ENCODE peak calls at places on chromosomes 5 and 9, in four cellular contexts. U is AG10803, H is BE2C, L is PC-3. K is an unnamed sample.

GRCh38 chr9:116877072-116877471 is 190.0 kb downstream of the TRIM32 start:
- DNase-seq in U (no peak), H (no peak), L (no peak), K (no peak)

GRCh38 chr5:154653418-154653763 is 101.8 kb upstream of the LARP1 start:
- DNase-seq in U (no peak), H (peak), L (no peak), K (no peak)

GRCh38 chr5:16754621-16755020 is 137.8 kb upstream of the RETREG1 start:
- DNase-seq in U (no peak), H (no peak), L (no peak), K (no peak)

GRCh38 chr9:111937781-111938426 is 41.3 kb downstream of the UGCG start:
- DNase-seq in U (peak), H (no peak), L (no peak), K (peak)

GRCh38 chr5:175328176-175328575 is 115.8 kb downstream of the DRD1 start:
- DNase-seq in U (no peak), H (no peak), L (no peak), K (no peak)

GRCh38 chr9:99294850-99295461 is 72.9 kb downstream of the SEC61B start:
- DNase-seq in U (no peak), H (no peak), L (no peak), K (no peak)

GRCh38 chr9:136284311-136284710 is 19.6 kb downstream of the CCDC187 start:
- DNase-seq in U (no peak), H (no peak), L (no peak), K (no peak)

GRCh38 chr5:69078921-69079537 is 14.8 kb upstream of the SLC30A5 start:
- DNase-seq in U (no peak), H (no peak), L (peak), K (no peak)

GRCh38 chr5:92695123-92696084 is 885.6 kb downstream of the NR2F1-AS1 start:
- DNase-seq in U (no peak), H (no peak), L (no peak), K (no peak)

GRCh38 chr5:122908662-122909061 is 63.2 kb downstream of the SNX24 start:
- DNase-seq in U (peak), H (no peak), L (no peak), K (no peak)
- TF ChIP-seq CTCF in U (peak), H (peak), L (no peak), K (no peak)

GRCh38 chr5:173630724-173631365 is 14.4 kb upstream of the BOD1 start:
- DNase-seq in U (no peak), H (no peak), L (no peak), K (no peak)

GRCh38 chr5:173628501-173628900 is 12.1 kb upstream of the BOD1 start:
- DNase-seq in U (no peak), H (no peak), L (no peak), K (no peak)

GRCh38 chr5:173631478-173631877 is 15.0 kb upstream of the BOD1 start:
- DNase-seq in U (no peak), H (no peak), L (no peak), K (no peak)

GRCh38 chr5:173627860-173628392 is 11.5 kb upstream of the BOD1 start:
- DNase-seq in U (no peak), H (no peak), L (no peak), K (no peak)

GRCh38 chr5:173629628-173630027 is 13.2 kb upstream of the BOD1 start:
- DNase-seq in U (no peak), H (peak), L (no peak), K (peak)
- TF ChIP-seq CTCF in U (peak), H (peak), L (peak), K (peak)

GRCh38 chr9:108691614-108692013 is 164.2 kb downstream of the ACTL7B start:
- DNase-seq in U (no peak), H (no peak), L (peak), K (no peak)
- TF ChIP-seq CTCF in U (no peak), H (no peak), L (no peak), K (no peak)

GRCh38 chr9:129102095-129102525 is 8.5 kb downstream of the CRAT start:
- DNase-seq in U (no peak), H (no peak), L (no peak), K (no peak)

GRCh38 chr9:129104051-129104450 is 6.5 kb downstream of the CRAT start:
- DNase-seq in U (no peak), H (no peak), L (no peak), K (no peak)

GRCh38 chr9:129103595-129103965 is 7.0 kb downstream of the CRAT start:
- DNase-seq in U (no peak), H (no peak), L (no peak), K (no peak)

GRCh38 chr9:129101279-129101678 is 9.3 kb downstream of the CRAT start:
- DNase-seq in U (no peak), H (no peak), L (no peak), K (no peak)

DNA sequence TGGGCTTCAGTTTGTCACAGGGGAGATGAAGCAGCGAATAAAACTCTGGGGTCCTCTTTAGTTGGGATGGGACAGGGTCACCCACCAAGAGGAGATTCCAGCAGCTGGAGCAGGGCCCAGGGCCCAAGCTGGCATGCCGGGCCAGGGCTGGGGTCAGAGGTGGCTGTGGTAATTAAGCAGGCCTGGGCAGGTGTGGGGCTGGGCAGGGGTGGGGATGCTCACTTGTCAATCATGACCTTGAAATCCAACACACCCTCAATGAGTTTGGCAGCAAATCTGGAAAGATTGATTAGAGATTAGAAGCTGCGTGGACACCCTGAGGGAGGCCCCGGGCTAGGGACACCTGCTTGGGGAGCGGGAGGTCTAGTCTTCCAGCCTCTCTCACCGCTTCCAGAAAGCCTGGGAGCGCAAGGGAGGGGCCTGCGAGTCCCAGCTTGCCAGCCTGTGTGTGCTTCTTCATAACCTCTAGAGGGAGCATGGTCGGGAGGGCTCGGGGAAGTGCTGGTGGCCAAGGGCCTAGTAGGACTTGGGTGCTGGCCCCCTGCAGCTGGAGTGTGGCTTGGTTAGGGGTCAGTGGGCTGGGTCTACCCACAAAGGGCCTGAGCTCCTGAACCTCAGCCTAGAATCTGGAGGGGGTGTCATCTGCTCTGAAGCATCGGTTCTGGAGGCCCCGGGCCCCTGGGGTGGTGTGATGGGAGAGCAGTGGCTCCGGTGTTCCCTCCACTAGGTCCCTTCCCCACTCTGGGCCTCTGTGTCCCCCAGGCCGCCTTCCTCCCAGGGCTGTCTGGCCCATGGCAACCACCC is 7.6 kb downstream of the CRAT start:
- DNase-seq in U (peak), H (peak), L (no peak), K (peak)
- TF ChIP-seq CTCF in U (peak), H (peak), L (peak), K (peak)

GRCh38 chr9:10272830-10273229 is 340.0 kb downstream of the PTPRD start:
- DNase-seq in U (no peak), H (no peak), L (no peak), K (no peak)

GRCh38 chr9:10274156-10274555 is 338.6 kb downstream of the PTPRD start:
- DNase-seq in U (no peak), H (no peak), L (no peak), K (no peak)

GRCh38 chr9:10274983-10275382 is 337.8 kb downstream of the PTPRD start:
- DNase-seq in U (no peak), H (no peak), L (no peak), K (no peak)
- TF ChIP-seq CTCF in U (no peak), H (no peak), L (peak), K (no peak)

GRCh38 chr5:78008356-78008967 is 232.3 kb upstream of the TBCA start:
- DNase-seq in U (peak), H (peak), L (peak), K (peak)

GRCh38 chr5:78005021-78005785 is 229.1 kb upstream of the TBCA start:
- DNase-seq in U (peak), H (no peak), L (peak), K (no peak)

GRCh38 chr5:78007232-78007631 is 231.1 kb upstream of the TBCA start:
- DNase-seq in U (no peak), H (no peak), L (no peak), K (no peak)

GRCh38 chr5:78006449-78006848 is 230.3 kb upstream of the TBCA start:
- DNase-seq in U (no peak), H (no peak), L (no peak), K (no peak)

DNA sequence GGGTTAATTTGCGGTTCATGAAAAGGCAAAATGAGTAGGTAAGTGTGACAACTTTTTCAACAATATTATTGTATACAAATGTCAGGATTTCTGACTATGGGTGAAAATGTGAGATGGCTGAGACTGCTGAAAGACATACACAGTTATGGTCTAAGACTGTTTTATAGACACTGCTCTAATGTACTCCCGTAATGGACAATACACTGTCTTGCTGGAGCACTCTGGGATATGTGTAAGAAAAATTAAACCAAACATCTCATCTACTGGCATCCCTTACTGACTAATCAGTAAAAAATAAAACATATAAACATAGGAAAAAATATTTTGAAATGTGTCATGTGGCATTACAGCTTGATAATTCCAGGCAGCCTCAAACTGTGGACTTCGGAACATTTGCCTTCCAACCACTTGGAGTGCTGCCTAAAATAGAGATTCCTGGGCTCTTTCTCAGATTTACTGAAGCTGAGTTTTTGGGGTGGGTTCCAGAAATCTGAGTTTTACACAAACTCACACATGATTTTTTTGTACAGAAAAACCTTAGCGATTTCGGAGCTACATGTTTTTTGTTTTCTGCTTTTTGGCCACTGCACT is 233.9 kb upstream of the TBCA start:
- DNase-seq in U (peak), H (no peak), L (no peak), K (no peak)
- TF ChIP-seq CTCF in U (no peak), H (no peak), L (no peak), K (no peak)

GRCh38 chr5:139460457-139460856 is 2.1 kb downstream of the ECSCR start:
- DNase-seq in U (peak), H (no peak), L (no peak), K (no peak)
- TF ChIP-seq CTCF in U (no peak), H (no peak), L (no peak), K (no peak)

DNA sequence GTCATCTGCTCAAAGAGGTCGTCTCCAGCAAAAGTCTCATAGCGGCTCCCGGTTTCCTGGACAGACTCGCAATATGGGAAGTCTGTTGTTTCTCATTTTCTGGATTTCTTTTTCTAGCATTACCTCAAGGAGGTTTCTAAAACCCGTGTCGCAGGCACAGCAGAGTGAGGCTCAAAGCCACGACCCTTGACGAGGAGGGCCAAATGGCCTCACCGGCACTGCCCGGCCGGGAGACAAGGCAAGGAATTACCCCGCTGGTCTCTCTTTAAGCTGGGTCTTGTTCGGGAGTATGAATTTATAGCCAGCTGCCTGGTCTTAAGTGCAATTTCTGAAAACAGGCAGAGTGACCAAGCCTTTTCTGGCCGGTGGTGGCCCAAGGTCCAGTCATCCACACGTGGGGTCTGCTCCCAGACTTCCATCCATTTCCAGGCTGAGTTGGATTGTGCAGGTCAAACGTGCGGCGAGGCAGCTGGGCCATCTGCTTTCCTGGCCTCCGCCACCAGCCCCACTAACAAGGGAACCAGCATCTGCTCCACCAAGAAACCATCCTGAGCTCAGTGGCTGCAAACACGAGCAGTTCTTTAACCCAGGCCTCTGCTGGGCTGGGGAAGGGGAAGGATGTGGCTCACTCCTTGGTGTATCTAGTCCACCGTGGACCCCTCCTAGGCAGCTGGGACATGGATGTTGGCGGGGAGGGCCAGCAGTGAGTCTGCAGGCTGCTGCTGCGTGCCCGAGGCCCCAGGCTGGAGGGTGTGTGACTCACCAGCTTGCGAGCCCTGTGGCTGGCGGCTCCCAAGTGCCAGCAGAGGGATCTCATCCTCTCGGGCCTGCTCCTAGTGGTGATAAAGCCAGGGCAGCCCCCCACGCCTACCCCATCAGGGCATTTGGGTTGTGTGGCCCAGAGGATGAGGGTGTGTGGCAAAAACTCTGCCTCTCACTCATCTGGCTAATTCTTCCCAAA is 55.6 kb upstream of the COL5A1 start:
- DNase-seq in U (peak), H (peak), L (peak), K (no peak)
- TF ChIP-seq CTCF in U (peak), H (peak), L (peak), K (no peak)